ENCODE peak calls at places on chromosomes 5 and 9, in four cellular contexts. K, V, F and N are unnamed samples.

GRCh38 chr9:129008469-129008965 is 19.6 kb downstream of the SH3GLB2 start:
- DNase-seq in F (no peak), K (no peak), V (no peak), N (no peak)

GRCh38 chr5:159456722-159457462 is 126.6 kb upstream of the IL12B start:
- DNase-seq in V (no peak), F (peak), K (no peak), N (no peak)

GRCh38 chr9:26954050-26954508 is 2.1 kb upstream of the IFT74 start:
- DNase-seq in K (no peak), V (no peak), F (no peak), N (no peak)

GRCh38 chr5:170760126-170760525 is 23.4 kb upstream of the GABRP start:
- DNase-seq in F (no peak), K (no peak), V (no peak), N (no peak)

GRCh38 chr5:169875091-169875727 is 105.1 kb downstream of the INSYN2B start:
- DNase-seq in F (no peak), K (no peak), V (no peak), N (no peak)

GRCh38 chr9:84007662-84008061 is 27.1 kb downstream of the RMI1 start:
- DNase-seq in V (no peak), F (no peak), K (no peak), N (no peak)

GRCh38 chr5:180988592-180988991 is at the start of gene BTNL3:
- DNase-seq in V (no peak), F (no peak), K (no peak), N (no peak)

GRCh38 chr5:61916621-61917620 is 389.1 kb upstream of the KIF2A start:
- DNase-seq in K (no peak), F (peak), V (no peak), N (no peak)

GRCh38 chr5:156274455-156274854 is 52.5 kb upstream of the SGCD start:
- DNase-seq in V (no peak), F (no peak), K (no peak), N (no peak)

GRCh38 chr5:176364765-176365662 is at the start of gene ARL10:
- DNase-seq in F (peak), V (peak), K (peak), N (no peak)

GRCh38 chr5:95403996-95404395 is 12.8 kb downstream of the FAM81B start:
- DNase-seq in K (no peak), F (peak), V (no peak), N (no peak)

GRCh38 chr9:129208191-129209091 is 30.4 kb upstream of the IER5L start:
- DNase-seq in K (peak), V (peak), F (no peak), N (no peak)

GRCh38 chr5:1005362-1005851 is 3.2 kb upstream of the NKD2 start:
- DNase-seq in F (no peak), K (no peak), V (no peak), N (peak)

GRCh38 chr5:122182491-122182921 is 53.2 kb downstream of the ZNF474 start:
- DNase-seq in V (peak), F (peak), K (peak), N (no peak)

GRCh38 chr5:164672931-164673694 is 1167.7 kb downstream of the MAT2B start:
- DNase-seq in K (no peak), F (peak), V (peak), N (no peak)
- TF ChIP-seq CTCF in K (peak), F (peak), V (peak), N (no peak)

GRCh38 chr5:11902304-11902703 is 1.9 kb downstream of the CTNND2 start:
- DNase-seq in V (no peak), F (no peak), K (no peak), N (no peak)

GRCh38 chr5:11905209-11905608 is 963 bp upstream of the CTNND2 start:
- DNase-seq in V (no peak), K (no peak), F (no peak), N (no peak)

GRCh38 chr5:11903121-11903613 is 1.1 kb downstream of the CTNND2 start:
- DNase-seq in F (no peak), V (no peak), K (peak), N (no peak)

GRCh38 chr5:11904270-11904906 is at the start of gene CTNND2:
- DNase-seq in V (peak), K (peak), F (peak), N (no peak)

GRCh38 chr5:11903614-11904269 is 504 bp downstream of the CTNND2 start:
- DNase-seq in K (peak), F (peak), V (peak), N (no peak)
- TF ChIP-seq CTCF in K (peak), F (no peak), V (no peak), N (no peak)

DNA sequence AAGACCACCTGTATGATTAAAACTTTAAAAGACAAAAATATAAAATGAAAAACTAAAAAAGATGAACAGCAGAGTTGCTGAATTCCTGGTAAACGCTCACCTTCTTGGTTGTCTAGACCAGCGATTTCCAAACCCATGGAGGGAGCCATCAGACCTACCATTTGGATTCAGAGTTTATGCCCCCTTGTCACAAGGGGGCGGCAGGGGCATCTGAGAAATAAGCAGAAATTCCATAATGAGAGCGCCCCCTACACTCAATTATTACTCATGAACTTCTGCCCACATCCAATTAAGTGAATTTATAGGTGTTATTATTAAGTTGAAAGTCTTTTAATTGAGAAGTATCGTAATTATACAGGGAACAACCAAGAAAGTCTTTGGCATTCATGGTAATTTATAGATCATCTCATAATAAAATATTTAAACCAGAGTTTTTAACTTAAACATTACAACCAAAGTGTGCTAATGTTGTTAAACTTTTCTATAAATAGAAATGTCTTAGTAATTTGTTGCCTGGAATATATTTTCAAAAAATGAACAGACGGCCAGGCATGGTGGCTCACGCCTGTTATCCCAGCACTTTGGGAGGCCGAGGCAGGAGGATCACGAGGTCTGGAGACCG is 35.2 kb upstream of the SPATA31C2 start:
- DNase-seq in V (peak), F (peak), K (peak), N (no peak)
- TF ChIP-seq CTCF in V (peak), F (peak), K (peak), N (no peak)

DNA sequence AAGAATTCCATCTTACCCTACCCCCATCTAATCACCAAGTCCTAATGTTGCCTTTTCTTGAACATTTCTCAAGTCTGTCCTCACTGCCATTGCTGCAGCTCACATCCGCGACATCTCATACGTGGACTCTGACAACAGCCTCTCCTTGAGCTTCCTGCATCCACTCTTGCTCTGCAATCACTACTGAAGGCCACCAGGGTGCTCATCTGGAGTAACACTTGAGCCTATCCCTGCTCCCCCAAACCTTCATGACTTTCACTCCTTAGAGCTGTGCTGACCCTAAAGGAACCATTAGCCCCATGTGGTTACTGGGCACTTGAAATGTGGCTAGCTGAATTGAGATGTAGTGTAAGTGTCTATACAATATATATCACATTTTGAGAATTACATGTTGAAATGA is 46.4 kb upstream of the CTXN3 start:
- DNase-seq in K (no peak), F (no peak), V (no peak), N (no peak)
- TF ChIP-seq CTCF in K (no peak), F (no peak), V (no peak), N (no peak)

GRCh38 chr9:109875495-109875894 is 95.5 kb downstream of the PALM2AKAP2 start:
- DNase-seq in V (no peak), K (no peak), F (no peak), N (no peak)

GRCh38 chr9:109883623-109884022 is 103.6 kb downstream of the PALM2AKAP2 start:
- DNase-seq in K (no peak), F (no peak), V (no peak), N (no peak)

GRCh38 chr9:109886050-109886449 is 106.1 kb downstream of the PALM2AKAP2 start:
- DNase-seq in F (no peak), K (no peak), V (no peak), N (no peak)

GRCh38 chr9:109880276-109881169 is 100.5 kb downstream of the PALM2AKAP2 start:
- DNase-seq in F (peak), V (peak), K (peak), N (no peak)
- TF ChIP-seq CTCF in F (peak), V (peak), K (peak), N (no peak)

DNA sequence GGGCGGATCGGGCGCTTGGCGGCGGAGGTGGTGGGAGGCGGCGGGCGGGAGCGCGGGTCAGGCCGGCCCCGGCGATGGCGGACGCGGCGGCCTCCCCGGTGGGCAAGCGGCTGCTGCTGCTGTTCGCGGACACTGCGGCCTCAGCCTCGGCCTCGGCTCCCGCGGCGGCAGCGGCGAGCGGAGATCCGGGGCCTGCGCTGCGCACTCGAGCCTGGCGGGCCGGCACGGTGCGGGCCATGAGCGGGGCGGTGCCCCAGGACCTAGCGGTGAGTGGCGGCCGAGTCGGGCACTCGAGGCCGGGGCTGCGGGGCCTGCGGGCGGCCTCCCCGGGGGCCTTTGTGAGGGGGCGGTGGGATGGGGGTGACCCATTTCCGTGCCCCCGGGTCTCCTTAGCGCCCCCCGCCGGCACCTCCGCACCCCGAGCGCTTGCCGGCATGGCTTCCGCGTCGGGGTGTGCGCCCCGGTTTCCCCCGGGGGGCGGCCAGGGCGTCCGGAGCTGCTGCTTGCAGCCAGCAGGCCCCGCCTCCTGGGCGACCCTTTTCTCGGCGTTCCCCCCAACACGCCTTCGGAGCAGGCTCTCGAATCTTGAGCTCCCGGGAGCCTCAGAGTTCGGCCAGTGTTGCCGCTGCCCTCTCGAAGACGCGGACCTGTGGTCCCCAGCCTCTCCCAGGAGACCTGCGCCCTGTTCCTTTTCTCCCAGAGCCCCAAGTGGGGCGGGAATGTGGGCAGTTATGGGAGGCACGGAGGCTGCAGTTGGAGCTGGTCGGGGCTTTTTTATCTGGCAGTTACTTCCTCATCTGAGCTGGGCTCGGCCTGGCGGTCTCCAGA is 451 bp downstream of the KDM3B start:
- DNase-seq in V (peak), F (peak), K (peak), N (no peak)
- TF ChIP-seq CTCF in V (peak), F (peak), K (peak), N (no peak)

DNA sequence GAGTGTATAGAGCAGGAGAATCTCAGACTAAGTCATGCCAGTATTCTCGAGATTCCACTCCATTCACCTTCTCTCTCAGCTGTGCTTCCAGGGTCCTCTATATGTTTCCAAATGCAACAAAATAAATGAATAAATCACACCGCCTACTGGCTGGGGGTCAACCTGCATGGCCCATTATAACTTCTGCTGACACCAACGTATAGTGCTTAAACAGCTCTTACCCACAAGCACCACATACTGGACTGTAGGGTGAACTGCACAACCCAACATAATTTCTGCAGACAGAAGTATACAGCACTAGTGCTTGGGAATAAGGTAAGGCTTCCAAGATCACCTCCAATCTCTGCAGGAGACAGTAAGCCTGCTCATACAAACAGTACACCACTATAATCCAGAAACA is 33.1 kb upstream of the HTR4 start:
- DNase-seq in K (peak), V (peak), F (no peak), N (no peak)
- TF ChIP-seq CTCF in K (peak), V (peak), F (no peak), N (no peak)

GRCh38 chr5:14308384-14309154 is 165.4 kb downstream of the TRIO start:
- DNase-seq in V (no peak), F (no peak), K (no peak), N (no peak)
- TF ChIP-seq CTCF in V (no peak), F (no peak), K (no peak), N (no peak)

DNA sequence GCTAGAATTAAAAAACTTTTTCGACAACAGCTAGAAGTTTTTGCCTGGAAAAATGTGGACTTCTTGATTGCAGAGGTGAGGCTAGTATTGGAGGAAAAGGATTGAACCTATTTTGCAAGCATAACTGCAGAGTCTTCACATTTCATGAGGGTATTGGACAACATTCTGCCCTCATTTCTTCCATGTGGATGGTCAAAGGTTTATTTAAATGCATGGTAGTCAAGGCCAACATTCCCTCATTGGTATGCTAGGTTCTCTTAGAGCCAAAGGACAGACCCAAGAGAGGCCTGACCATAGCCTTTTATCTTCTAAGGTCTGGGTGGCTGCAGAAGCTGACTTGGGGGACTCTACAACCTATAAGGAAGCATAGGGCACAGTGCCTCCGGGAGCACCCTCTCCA is 11.2 kb downstream of the BHMT2 start:
- DNase-seq in V (no peak), K (no peak), F (no peak), N (no peak)
- TF ChIP-seq CTCF in V (no peak), K (no peak), F (no peak), N (no peak)